ENCODE peak calls at places on chromosome 13, in four cellular contexts. One of them, this sample, is unnamed.

GRCh38 chr13:109610517-109610916 is 175.9 kb downstream of the IRS2 start:
- DNase-seq in H1: peak
- DNase-seq in HepG2: no peak
- DNase-seq in GM12878: no peak
- DNase-seq in this sample: no peak

GRCh38 chr13:96632536-96633320 is 361.5 kb downstream of the OXGR1 start:
- DNase-seq in H1: no peak
- DNase-seq in HepG2: no peak
- DNase-seq in GM12878: no peak
- DNase-seq in this sample: no peak

GRCh38 chr13:75271851-75272250 is 210.1 kb downstream of the TBC1D4 start:
- DNase-seq in H1: no peak
- DNase-seq in HepG2: no peak
- DNase-seq in GM12878: no peak
- DNase-seq in this sample: no peak

GRCh38 chr13:51848674-51849073 is 3.7 kb upstream of the TMEM272 start:
- DNase-seq in H1: no peak
- DNase-seq in HepG2: peak
- DNase-seq in GM12878: no peak
- DNase-seq in this sample: no peak

GRCh38 chr13:86907116-86907515 is 764.1 kb upstream of the SLITRK5 start:
- DNase-seq in H1: no peak
- DNase-seq in HepG2: no peak
- DNase-seq in GM12878: no peak
- DNase-seq in this sample: no peak

GRCh38 chr13:29817604-29818378 is 32.6 kb downstream of the UBL3 start:
- DNase-seq in H1: no peak
- DNase-seq in HepG2: no peak
- DNase-seq in GM12878: peak
- DNase-seq in this sample: no peak

GRCh38 chr13:51292000-51292550 is 47.4 kb upstream of the SERPINE3 start:
- DNase-seq in H1: no peak
- DNase-seq in HepG2: no peak
- DNase-seq in GM12878: no peak
- DNase-seq in this sample: no peak

GRCh38 chr13:30963794-30964193 is 31.3 kb downstream of the TEX26 start:
- DNase-seq in H1: no peak
- DNase-seq in HepG2: no peak
- DNase-seq in GM12878: no peak
- DNase-seq in this sample: no peak

GRCh38 chr13:92074658-92075057 is 676.2 kb downstream of the GPC5 start:
- DNase-seq in H1: no peak
- DNase-seq in HepG2: peak
- DNase-seq in GM12878: no peak
- DNase-seq in this sample: no peak

GRCh38 chr13:113192902-113193301 is 15.6 kb downstream of the PCID2 start:
- DNase-seq in H1: no peak
- DNase-seq in HepG2: no peak
- DNase-seq in GM12878: no peak
- DNase-seq in this sample: no peak

GRCh38 chr13:37495046-37495445 is 103.5 kb downstream of the POSTN start:
- DNase-seq in H1: no peak
- DNase-seq in HepG2: no peak
- DNase-seq in GM12878: no peak
- DNase-seq in this sample: no peak

GRCh38 chr13:61142506-61142905 is 273.1 kb downstream of the PCDH20 start:
- DNase-seq in H1: no peak
- DNase-seq in HepG2: no peak
- DNase-seq in GM12878: no peak
- DNase-seq in this sample: no peak

GRCh38 chr13:100724568-100724967 is 50.0 kb upstream of the TMTC4 start:
- DNase-seq in H1: no peak
- DNase-seq in HepG2: no peak
- DNase-seq in GM12878: no peak
- DNase-seq in this sample: no peak

GRCh38 chr13:79767126-79767525 is 286.2 kb downstream of the NDFIP2 start:
- DNase-seq in H1: no peak
- DNase-seq in HepG2: no peak
- DNase-seq in GM12878: no peak
- DNase-seq in this sample: no peak

GRCh38 chr13:112898786-112899617 is 70.0 kb upstream of the MCF2L start:
- DNase-seq in H1: no peak
- DNase-seq in HepG2: no peak
- DNase-seq in GM12878: no peak
- DNase-seq in this sample: no peak

GRCh38 chr13:29704648-29705047 is 109.2 kb upstream of the SLC7A1 start:
- DNase-seq in H1: no peak
- DNase-seq in HepG2: no peak
- DNase-seq in GM12878: no peak
- DNase-seq in this sample: no peak

GRCh38 chr13:29937836-29938235 is 87.4 kb upstream of the UBL3 start:
- DNase-seq in H1: no peak
- DNase-seq in HepG2: no peak
- DNase-seq in GM12878: no peak
- DNase-seq in this sample: no peak

GRCh38 chr13:113539176-113539575 is 45.4 kb upstream of the TFDP1 start:
- DNase-seq in H1: no peak
- DNase-seq in HepG2: no peak
- DNase-seq in GM12878: no peak
- DNase-seq in this sample: no peak

GRCh38 chr13:29521336-29521735 is 74.2 kb downstream of the SLC7A1 start:
- DNase-seq in H1: no peak
- DNase-seq in HepG2: no peak
- DNase-seq in GM12878: no peak
- DNase-seq in this sample: no peak

DNA sequence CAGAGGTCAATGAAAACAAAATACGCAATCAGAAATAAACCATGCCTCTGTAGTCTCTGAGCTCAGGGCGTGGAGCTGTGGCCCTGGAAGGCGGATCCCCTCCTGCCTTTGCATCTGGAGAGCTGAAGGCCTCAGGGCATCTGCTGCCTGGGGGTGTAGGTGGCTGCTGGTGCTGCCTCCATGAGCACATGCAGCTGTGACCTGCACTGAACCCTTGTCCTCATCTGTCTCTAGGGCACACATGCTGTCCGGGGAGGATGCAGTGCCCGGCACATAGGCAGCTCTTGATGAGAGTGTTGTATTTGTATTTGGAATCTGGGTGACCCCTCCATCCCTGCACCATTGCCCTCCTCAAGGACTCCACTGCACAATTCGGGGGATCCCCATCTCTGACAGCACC is 185.7 kb downstream of the TEX29 start:
- DNase-seq in H1: no peak
- DNase-seq in HepG2: no peak
- DNase-seq in GM12878: no peak
- DNase-seq in this sample: no peak
- TF ChIP-seq SUZ12 in H1: no peak
- TF ChIP-seq SUZ12 in HepG2: no peak
- TF ChIP-seq SUZ12 in GM12878: no peak
- TF ChIP-seq SUZ12 in this sample: no peak

DNA sequence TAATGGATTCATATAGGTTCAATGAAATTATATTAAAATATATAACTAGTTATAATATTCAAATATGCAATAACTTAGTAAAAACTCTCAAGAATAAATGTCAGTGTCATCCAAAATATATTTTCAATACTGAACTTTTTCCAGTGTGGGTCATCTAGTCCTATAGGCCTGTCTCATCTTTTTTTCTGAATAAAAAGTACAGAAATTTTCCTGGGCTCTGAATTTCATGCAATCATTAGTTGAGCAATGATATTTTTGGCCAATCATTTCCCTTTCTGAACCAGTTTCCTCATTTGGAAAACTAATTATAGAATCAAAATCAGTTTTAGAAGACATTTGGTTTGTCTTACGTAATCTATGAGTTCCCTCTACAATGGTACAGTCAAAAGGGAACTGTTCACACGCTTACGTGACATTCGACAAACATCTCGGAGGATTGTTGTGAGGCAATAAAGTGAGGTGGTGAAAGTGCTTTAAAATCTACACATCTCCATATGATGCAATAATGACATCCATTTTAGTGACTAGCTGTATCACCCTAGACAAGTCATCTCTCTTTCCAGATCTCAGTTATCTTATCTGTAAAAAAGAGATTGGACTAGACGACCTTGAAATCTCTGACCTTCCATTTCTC is 26.9 kb downstream of the FLT1 start:
- DNase-seq in H1: no peak
- DNase-seq in HepG2: no peak
- DNase-seq in GM12878: peak
- DNase-seq in this sample: no peak
- TF ChIP-seq YY1 in H1: no peak
- TF ChIP-seq YY1 in HepG2: no peak
- TF ChIP-seq YY1 in GM12878: no peak
- TF ChIP-seq YY1 in this sample: no peak

DNA sequence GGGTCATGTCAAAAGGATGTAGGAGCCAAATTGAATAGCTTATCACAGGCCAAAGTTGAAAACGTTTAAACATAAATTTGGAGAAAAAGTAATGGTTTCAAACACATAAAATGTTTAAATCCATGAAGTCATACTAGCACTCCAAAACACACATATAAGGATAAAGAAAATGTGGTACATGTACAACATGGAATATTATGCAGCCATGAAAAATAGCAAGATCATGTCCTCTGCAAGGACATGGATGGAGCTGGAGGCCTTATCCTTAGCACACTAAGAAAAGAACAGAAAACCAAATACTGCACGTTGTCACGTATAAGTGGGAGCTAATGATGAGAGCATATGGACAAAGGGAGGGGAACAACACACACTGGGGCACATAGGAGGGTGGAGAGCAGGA is 911.7 kb upstream of the PCDH20 start:
- DNase-seq in H1: no peak
- DNase-seq in HepG2: no peak
- DNase-seq in GM12878: no peak
- DNase-seq in this sample: no peak
- H3K4me3 ChIP-seq in H1: no peak
- H3K4me3 ChIP-seq in HepG2: no peak
- H3K4me3 ChIP-seq in GM12878: no peak
- H3K4me3 ChIP-seq in this sample: no peak

GRCh38 chr13:94309997-94310842 is 169.3 kb downstream of the DCT start:
- DNase-seq in H1: no peak
- DNase-seq in HepG2: no peak
- DNase-seq in GM12878: no peak
- DNase-seq in this sample: no peak
- TF ChIP-seq SUZ12 in H1: no peak
- TF ChIP-seq SUZ12 in HepG2: no peak
- TF ChIP-seq SUZ12 in GM12878: no peak
- TF ChIP-seq SUZ12 in this sample: no peak

GRCh38 chr13:39415403-39415802 is 187.6 kb downstream of the LHFPL6 start:
- DNase-seq in H1: no peak
- DNase-seq in HepG2: no peak
- DNase-seq in GM12878: no peak
- DNase-seq in this sample: no peak
- TF ChIP-seq YY1 in H1: no peak
- TF ChIP-seq YY1 in HepG2: no peak
- TF ChIP-seq YY1 in GM12878: no peak
- TF ChIP-seq YY1 in this sample: no peak

DNA sequence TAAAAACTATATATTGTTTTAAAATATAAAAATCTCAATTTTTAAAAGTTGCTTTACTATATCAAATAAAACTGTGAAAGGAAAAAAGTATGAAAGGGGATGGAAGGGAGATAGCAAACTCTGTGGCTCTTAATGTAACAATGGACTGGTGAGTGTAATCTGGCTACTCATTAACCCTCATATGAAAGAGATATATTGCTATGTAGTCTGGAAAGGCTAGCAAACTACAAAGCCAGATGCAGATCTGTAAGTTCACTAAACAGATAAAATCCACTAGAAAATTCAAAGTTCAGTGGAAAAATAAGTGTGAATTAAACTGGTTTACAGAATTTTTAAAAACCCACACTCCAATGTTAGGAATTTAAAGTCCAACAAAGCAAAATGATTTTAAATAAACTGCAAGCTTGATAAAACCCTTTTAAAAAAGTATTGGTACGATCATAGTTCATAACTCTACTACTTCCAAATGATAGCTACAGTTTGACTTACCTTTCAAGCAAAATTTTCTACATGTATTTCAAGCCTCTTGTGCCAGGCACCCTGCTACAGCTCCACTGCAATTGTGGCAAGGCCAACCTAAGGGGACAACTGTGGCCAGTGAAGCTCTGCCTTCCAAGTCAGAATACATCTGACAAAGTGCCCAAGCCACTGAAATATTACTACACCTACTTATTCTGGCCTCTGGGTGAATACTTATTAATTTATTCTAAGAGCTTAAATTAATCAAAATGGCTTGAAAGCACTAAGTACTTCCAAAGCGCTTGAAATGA is 647 bp upstream of the ELF1 start:
- DNase-seq in H1: no peak
- DNase-seq in HepG2: peak
- DNase-seq in GM12878: no peak
- DNase-seq in this sample: no peak
- H3K4me3 ChIP-seq in H1: no peak
- H3K4me3 ChIP-seq in HepG2: peak
- H3K4me3 ChIP-seq in GM12878: no peak
- H3K4me3 ChIP-seq in this sample: no peak

This sample was measured in NT2/D1.